ENCODE peak calls at places on chromosomes 7 and 10, in seven cellular contexts. E is uterus, L is erythroblast, N is esophagus squamous epithelium, O is heart left ventricle, U is adrenal gland, H is stomach. X is an unnamed sample.

GRCh38 chr10:15237351-15237750 is 68.9 kb upstream of the NMT2 start:
- DNase-seq in E (no peak), H (no peak), U (no peak), O (no peak), L (no peak), N (no peak), X (no peak)

GRCh38 chr7:67470256-67470751 is 473.7 kb downstream of the TYW1 start:
- DNase-seq in N (no peak), L (no peak), O (no peak), H (no peak), U (no peak), E (no peak), X (no peak)

GRCh38 chr7:100680589-100681271 is 7.2 kb downstream of the GNB2 start:
- DNase-seq in N (no peak), E (peak; percentile 41), O (peak; percentile 61), H (no peak), U (peak; percentile 33), L (no peak), X (no peak)

GRCh38 chr7:57203161-57203791 is 71.0 kb upstream of the ZNF479 start:
- DNase-seq in O (no peak), U (no peak), H (peak; percentile 20), L (no peak), E (no peak), N (no peak), X (no peak)

GRCh38 chr10:92810934-92811532 is 37.3 kb upstream of the EXOC6 start:
- DNase-seq in U (no peak), H (no peak), E (no peak), L (no peak), N (no peak), O (no peak), X (no peak)

GRCh38 chr10:34615770-34616169 is 199.3 kb downstream of the PARD3 start:
- DNase-seq in U (no peak), N (no peak), H (no peak), O (no peak), E (no peak), L (no peak), X (no peak)

GRCh38 chr7:127758105-127758504 is 106.1 kb downstream of the SND1 start:
- DNase-seq in E (no peak), U (no peak), H (no peak), N (no peak), O (no peak), L (no peak), X (no peak)

GRCh38 chr10:123275183-123275549 is 121.0 kb downstream of the BUB3 start:
- DNase-seq in H (no peak), L (no peak), N (no peak), U (no peak), O (no peak), E (no peak), X (no peak)

GRCh38 chr10:132783865-132784581 is 1.9 kb downstream of the NKX6-2 start:
- DNase-seq in H (no peak), E (no peak), O (no peak), U (no peak), N (no peak), L (no peak), X (no peak)

GRCh38 chr7:69820479-69821192 is 222.4 kb downstream of the AUTS2 start:
- DNase-seq in L (no peak), O (no peak), H (no peak), U (no peak), E (no peak), N (no peak), X (no peak)

GRCh38 chr10:6721964-6722615 is 142.0 kb upstream of the PRKCQ start:
- DNase-seq in H (no peak), L (no peak), U (no peak), N (no peak), O (no peak), E (peak; percentile 26), X (no peak)

GRCh38 chr10:69783515-69783914 is 18.2 kb upstream of the COL13A1 start:
- DNase-seq in L (no peak), H (no peak), O (no peak), U (no peak), E (no peak), N (no peak), X (no peak)

GRCh38 chr7:74289660-74290589 is 718 bp downstream of the CLIP2 start:
- DNase-seq in O (no peak), U (peak; percentile 56), L (peak; percentile 28), E (peak; percentile 56), N (no peak), H (peak; percentile 50), X (peak; percentile 71)

GRCh38 chr7:151429555-151430331 is 10.2 kb downstream of the CRYGN start:
- DNase-seq in L (no peak), N (no peak), U (no peak), O (no peak), H (peak; percentile 63), E (no peak), X (peak; percentile 71)

GRCh38 chr10:24820616-24821015 is 96.9 kb upstream of the ARHGAP21 start:
- DNase-seq in H (peak; percentile 29), O (no peak), N (no peak), E (no peak), L (no peak), U (peak; percentile 82), X (no peak)

GRCh38 chr10:117546020-117546629 is 3.6 kb downstream of the EMX2 start:
- DNase-seq in O (no peak), H (no peak), E (no peak), U (no peak), N (no peak), L (no peak), X (no peak)

GRCh38 chr7:47044620-47045019 is 537.3 kb downstream of the TNS3 start:
- DNase-seq in L (no peak), N (no peak), U (no peak), E (no peak), O (no peak), H (no peak), X (no peak)

GRCh38 chr10:102159051-102159597 is 6.9 kb downstream of the NOLC1 start:
- DNase-seq in O (no peak), N (no peak), U (no peak), H (no peak), L (no peak), E (no peak), X (no peak)

GRCh38 chr10:36171546-36171945 is 529.5 kb upstream of the FZD8 start:
- DNase-seq in N (no peak), O (no peak), E (no peak), L (no peak), U (no peak), H (no peak), X (no peak)

GRCh38 chr10:122199070-122199469 is 72.0 kb upstream of the BTBD16 start:
- DNase-seq in E (no peak), L (no peak), O (peak; percentile 72), N (no peak), H (no peak), U (no peak), X (no peak)

GRCh38 chr7:111098011-111098925 is 7.3 kb downstream of the LRRN3 start:
- DNase-seq in U (peak; percentile 24), O (no peak), H (no peak), L (peak; percentile 32), E (no peak), N (no peak), X (no peak)

GRCh38 chr7:2812831-2813230 is 31.3 kb downstream of the GNA12 start:
- DNase-seq in E (no peak), H (no peak), O (no peak), N (no peak), L (no peak), U (no peak), X (no peak)

GRCh38 chr7:27154901-27155815 is 1.3 kb downstream of the HOXA7 start:
- DNase-seq in E (peak; percentile 45), O (peak; percentile 44), L (no peak), H (peak; percentile 24), N (no peak), U (peak; percentile 61), X (no peak)

GRCh38 chr10:98855403-98856189 is 380.1 kb downstream of the HPSE2 start:
- DNase-seq in E (no peak), U (no peak), L (no peak), N (no peak), O (no peak), H (no peak), X (no peak)

GRCh38 chr7:47428780-47429472 is 153.0 kb downstream of the TNS3 start:
- DNase-seq in N (no peak), E (no peak), O (no peak), L (no peak), U (no peak), H (no peak), X (no peak)

GRCh38 chr10:62166331-62167154 is 102.1 kb downstream of the RTKN2 start:
- DNase-seq in O (no peak), L (no peak), E (peak; percentile 53), N (no peak), H (peak; percentile 66), U (no peak), X (no peak)

DNA sequence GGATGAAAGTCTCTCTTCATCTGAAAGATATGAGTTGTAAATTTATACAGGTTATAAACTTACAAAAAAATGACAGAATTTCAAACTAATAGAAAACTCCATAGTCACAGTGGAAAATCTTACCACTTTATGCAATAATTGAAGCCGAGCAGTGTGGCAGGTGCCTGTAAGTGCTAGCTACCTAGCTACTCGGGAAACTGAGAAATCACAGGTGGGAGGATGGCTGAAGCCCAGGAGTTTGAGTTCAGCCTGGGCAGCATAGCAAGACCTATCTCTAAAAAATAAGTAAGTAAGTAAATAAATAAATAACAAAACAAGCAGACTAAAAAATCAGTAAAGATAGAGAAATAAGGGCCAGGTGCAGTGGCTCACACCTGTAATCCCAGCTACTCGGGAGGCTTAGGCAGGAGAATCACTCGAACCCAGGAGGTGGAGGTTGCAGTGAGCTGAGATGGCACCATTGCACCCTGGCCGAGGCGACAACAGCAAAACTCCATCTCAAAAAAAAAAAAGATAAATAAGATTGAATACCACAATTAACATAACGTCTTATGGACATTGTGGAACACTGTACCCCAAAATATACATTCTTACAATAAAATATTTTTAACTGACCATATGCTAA is 61.9 kb downstream of the TRIM24 start:
- DNase-seq in O (no peak), L (no peak), N (no peak), E (no peak), U (no peak), H (no peak), X (no peak)
- TF ChIP-seq POLR2A in O (no peak), L (no peak), N (no peak), E (no peak), U (no peak), H (no peak), X (no peak)

DNA sequence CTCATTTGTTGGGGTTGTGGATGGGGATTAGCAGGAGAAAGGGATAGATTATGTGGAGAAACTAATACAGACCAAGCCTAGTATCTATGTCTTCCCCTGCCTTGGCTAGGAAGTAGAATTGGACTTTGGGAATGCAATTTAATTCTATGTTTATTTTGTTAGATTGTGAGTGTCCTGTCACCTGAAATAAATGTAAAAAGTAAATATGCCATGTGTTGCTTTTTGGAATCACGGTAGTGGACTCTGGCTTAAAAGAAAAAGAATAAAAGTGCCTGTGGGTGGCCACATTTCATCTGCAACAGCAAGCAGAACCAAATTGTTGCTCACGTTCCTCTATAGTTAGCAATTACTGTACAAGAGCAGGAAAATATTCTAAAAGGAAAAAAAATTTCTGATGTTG is 42.3 kb downstream of the TET1 start:
- DNase-seq in O (no peak), E (no peak), H (no peak), U (no peak), L (no peak), N (no peak), X (no peak)
- TF ChIP-seq POLR2A in O (no peak), E (no peak), H (no peak), U (no peak), L (no peak), N (no peak), X (no peak)

GRCh38 chr10:100529473-100530298 is at the start of gene NDUFB8:
- DNase-seq in O (peak; percentile 94), U (peak; percentile 91), L (peak; percentile 87), N (peak; percentile 56), H (peak; percentile 92), E (peak; percentile 87), X (peak; percentile 85)
- TF ChIP-seq POLR2A in O (peak; percentile 48), U (peak; percentile 53), L (peak; percentile 83), N (no peak), H (no peak), E (peak; percentile 38), X (peak; percentile 75)

GRCh38 chr7:45881759-45882464 is 6.4 kb upstream of the IGFBP1 start:
- DNase-seq in H (no peak), N (no peak), E (no peak), L (no peak), O (no peak), U (peak; percentile 87), X (peak; percentile 63)
- TF ChIP-seq POLR2A in H (no peak), N (no peak), E (no peak), L (no peak), O (no peak), U (no peak), X (no peak)

X was measured in H54.